ENCODE peak calls at places on chromosome 17, in eight cellular contexts. V, K, Q, T, B, Z, D and F are unnamed samples.

GRCh38 chr17:70407501-70407900 is 238.2 kb downstream of the KCNJ2 start:
- DNase-seq in T (no peak), K (no peak), B (peak), D (no peak), V (no peak), Z (no peak), Q (no peak), F (no peak)

GRCh38 chr17:19271751-19272357 is 34.7 kb downstream of the EPN2 start:
- DNase-seq in V (no peak), Q (peak), T (no peak), Z (no peak), D (peak), B (no peak), K (no peak), F (no peak)

GRCh38 chr17:32314636-32315035 is 27.3 kb downstream of the C17orf75 start:
- DNase-seq in D (no peak), Z (no peak), B (no peak), V (no peak), Q (no peak), K (no peak), T (no peak), F (no peak)

GRCh38 chr17:44904001-44904984 is 5.0 kb upstream of the EFTUD2 start:
- DNase-seq in V (no peak), Q (peak), Z (no peak), B (no peak), K (no peak), D (no peak), T (no peak), F (no peak)

GRCh38 chr17:78600181-78600651 is 23.0 kb upstream of the DNAH17 start:
- DNase-seq in Z (no peak), B (peak), V (no peak), T (no peak), D (peak), Q (no peak), K (no peak), F (no peak)

GRCh38 chr17:68033636-68034451 is 1.7 kb upstream of the KPNA2 start:
- DNase-seq in B (peak), Q (no peak), D (peak), T (no peak), K (no peak), Z (no peak), V (peak), F (no peak)

GRCh38 chr17:66190738-66191606 is 961 bp downstream of the CEP112 start:
- DNase-seq in B (peak), V (peak), D (peak), K (no peak), T (no peak), Q (no peak), Z (no peak), F (no peak)

GRCh38 chr17:61517843-61518606 is 65.8 kb downstream of the TBX4 start:
- DNase-seq in D (no peak), Q (no peak), V (no peak), T (no peak), K (no peak), B (no peak), Z (no peak), F (no peak)

GRCh38 chr17:78976907-78977680 is 2.6 kb downstream of the LGALS3BP start:
- DNase-seq in B (no peak), Z (no peak), T (no peak), Q (no peak), D (no peak), V (no peak), K (no peak), F (no peak)

GRCh38 chr17:1736348-1737281 is 6.1 kb upstream of the SERPINF2 start:
- DNase-seq in K (peak), D (peak), Z (peak), B (peak), T (no peak), Q (peak), V (peak), F (no peak)

GRCh38 chr17:48357727-48358126 is 72.3 kb downstream of the SKAP1 start:
- DNase-seq in T (no peak), Q (no peak), B (no peak), D (no peak), K (no peak), V (no peak), Z (no peak), F (no peak)

GRCh38 chr17:16215965-16216316 is 607 bp upstream of the NCOR1 start:
- DNase-seq in Q (peak), B (no peak), T (no peak), V (no peak), D (peak), Z (no peak), K (no peak), F (no peak)

GRCh38 chr17:78953356-78954350 is 26.1 kb downstream of the LGALS3BP start:
- DNase-seq in V (no peak), T (no peak), K (no peak), Z (no peak), B (no peak), D (peak), Q (no peak), F (no peak)

GRCh38 chr17:48594412-48595106 is 980 bp upstream of the HOXB5 start:
- DNase-seq in B (no peak), Q (no peak), V (no peak), D (no peak), Z (no peak), K (no peak), T (no peak), F (no peak)

GRCh38 chr17:50219939-50220465 is 18.6 kb upstream of the COL1A1 start:
- DNase-seq in B (no peak), T (no peak), K (no peak), Z (no peak), Q (peak), V (no peak), D (peak), F (no peak)

GRCh38 chr17:82808921-82809905 is 30.6 kb downstream of the ZNF750 start:
- DNase-seq in K (no peak), Z (no peak), D (no peak), V (no peak), T (no peak), Q (peak), B (no peak), F (no peak)

GRCh38 chr17:49989518-49989880 is 5.5 kb downstream of the DLX3 start:
- DNase-seq in B (no peak), Z (no peak), Q (no peak), V (no peak), T (no peak), D (no peak), K (no peak), F (peak)

GRCh38 chr17:36993227-36993626 is 44.5 kb downstream of the AATF start:
- DNase-seq in T (no peak), Z (no peak), V (no peak), D (no peak), Q (no peak), K (no peak), B (no peak), F (no peak)

GRCh38 chr17:57868007-57868774 is 18.3 kb upstream of the MRPS23 start:
- DNase-seq in D (peak), B (peak), T (peak), Q (peak), V (peak), K (peak), Z (peak), F (no peak)

GRCh38 chr17:37327341-37328090 is 48.3 kb upstream of the C17orf78 start:
- DNase-seq in K (no peak), B (peak), Z (no peak), D (peak), V (no peak), T (no peak), Q (no peak), F (no peak)

GRCh38 chr17:76573096-76573495 is 12.6 kb downstream of the ST6GALNAC2 start:
- DNase-seq in D (no peak), T (no peak), B (no peak), Q (no peak), Z (no peak), K (no peak), V (no peak), F (no peak)
- TF ChIP-seq CTCF in D (no peak), T (no peak), B (no peak), Q (no peak), Z (no peak), K (no peak), V (no peak), F (no peak)

DNA sequence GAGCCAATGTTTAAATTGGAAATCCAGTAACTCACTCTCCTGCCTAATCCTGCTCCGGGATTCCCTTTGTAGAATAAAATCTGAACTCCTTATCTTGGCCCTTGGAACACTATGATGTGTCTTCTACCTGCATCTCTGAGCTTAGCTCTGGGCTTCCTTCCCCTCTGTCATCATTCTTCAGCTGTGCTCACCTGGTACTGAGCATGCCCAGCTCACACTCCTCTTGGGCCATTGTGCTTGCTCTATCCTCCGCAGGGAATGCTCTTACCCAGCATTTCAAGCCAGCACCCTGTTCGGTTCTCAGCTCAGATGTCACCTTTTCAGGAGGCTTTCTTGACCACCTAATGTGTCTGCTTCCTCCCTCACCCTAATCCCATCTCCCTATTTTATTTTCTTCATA is 112.7 kb downstream of the ARHGAP44 start:
- DNase-seq in K (no peak), Q (no peak), D (no peak), Z (no peak), T (no peak), V (no peak), B (no peak), F (no peak)
- TF ChIP-seq CTCF in K (no peak), Q (no peak), D (no peak), Z (no peak), T (no peak), V (no peak), B (no peak), F (no peak)

GRCh38 chr17:39151680-39152058 is 232 bp upstream of the PLXDC1 start:
- DNase-seq in D (no peak), B (no peak), V (no peak), K (no peak), Q (no peak), T (no peak), Z (no peak), F (no peak)

GRCh38 chr17:39150795-39151679 is at the start of gene PLXDC1:
- DNase-seq in K (no peak), Q (no peak), B (no peak), Z (no peak), D (no peak), T (no peak), V (no peak), F (peak)

GRCh38 chr17:39152134-39152884 is 872 bp upstream of the PLXDC1 start:
- DNase-seq in Z (no peak), D (no peak), T (no peak), Q (no peak), B (no peak), V (peak), K (no peak), F (no peak)

GRCh38 chr17:39155654-39156053 is 4.2 kb upstream of the PLXDC1 start:
- DNase-seq in B (no peak), K (no peak), T (no peak), V (no peak), D (no peak), Q (no peak), Z (no peak), F (no peak)

DNA sequence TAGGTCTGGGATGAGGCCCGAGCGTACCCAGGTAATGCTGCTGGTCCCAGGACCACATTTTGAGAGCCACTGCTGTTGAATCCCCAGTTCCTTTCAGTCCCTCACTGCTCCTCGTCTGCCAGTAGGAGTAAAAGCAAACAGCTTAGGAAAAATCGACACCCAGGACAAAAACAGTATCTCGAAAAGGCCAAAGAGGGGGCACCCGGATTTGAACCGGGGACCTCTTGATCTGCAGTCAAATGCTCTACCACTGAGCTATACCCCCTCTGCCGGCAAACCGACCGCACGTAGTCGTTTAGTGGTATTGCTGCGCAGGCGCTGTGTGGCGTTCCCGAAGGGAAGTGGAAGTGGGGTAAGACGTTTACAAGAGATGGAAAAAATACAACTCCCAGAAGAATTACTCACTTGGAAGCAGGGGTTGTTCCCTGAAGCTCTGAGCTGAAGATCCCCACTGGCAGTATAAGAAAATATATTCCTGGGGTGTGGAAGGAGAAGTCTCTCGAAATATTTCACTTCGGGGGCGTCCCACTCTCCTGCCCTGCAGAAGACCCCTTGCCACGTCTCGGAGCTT is 2.2 kb upstream of the PLXDC1 start:
- DNase-seq in K (peak), B (peak), T (peak), V (peak), Q (peak), Z (peak), D (peak), F (peak)
- TF ChIP-seq CTCF in K (no peak), B (no peak), T (peak), V (no peak), Q (no peak), Z (no peak), D (peak), F (no peak)

DNA sequence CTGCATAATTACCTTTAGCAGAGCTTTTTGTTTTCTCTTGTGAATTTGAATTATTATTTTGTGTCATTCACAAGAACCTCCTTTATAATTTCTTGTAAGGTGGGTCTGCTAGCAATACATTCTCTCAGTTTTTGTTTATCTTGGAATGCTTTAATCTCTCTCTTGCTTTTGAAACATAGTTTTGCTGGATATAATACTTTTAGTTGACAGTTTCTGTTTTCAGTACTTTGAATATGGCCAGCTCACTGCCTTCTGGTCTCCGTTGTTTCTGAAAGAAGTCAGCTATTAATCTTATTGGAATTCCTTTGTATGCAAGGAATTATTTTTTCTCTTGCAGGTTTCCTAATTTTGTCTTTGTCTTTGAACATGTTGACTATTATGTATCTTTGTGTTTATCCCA is 167.0 kb downstream of the MAP2K4 start:
- DNase-seq in V (no peak), D (no peak), K (no peak), T (no peak), Z (no peak), B (no peak), Q (no peak), F (no peak)
- TF ChIP-seq CTCF in V (no peak), D (no peak), K (no peak), T (no peak), Z (no peak), B (no peak), Q (no peak), F (no peak)

GRCh38 chr17:72766761-72767356 is 325.6 kb downstream of the SLC39A11 start:
- DNase-seq in K (no peak), D (peak), Q (no peak), Z (no peak), V (no peak), B (no peak), T (no peak), F (no peak)
- TF ChIP-seq CTCF in K (no peak), D (no peak), Q (no peak), Z (no peak), V (no peak), B (no peak), T (no peak), F (no peak)

GRCh38 chr17:8418471-8418870 is 17.2 kb upstream of the NDEL1 start:
- DNase-seq in D (no peak), V (no peak), T (no peak), Z (no peak), K (no peak), Q (no peak), B (no peak), F (no peak)

GRCh38 chr17:8417806-8418205 is 17.9 kb upstream of the NDEL1 start:
- DNase-seq in Z (no peak), K (no peak), D (no peak), T (no peak), Q (no peak), V (no peak), B (peak), F (no peak)

GRCh38 chr17:8420041-8420934 is 15.4 kb upstream of the NDEL1 start:
- DNase-seq in K (peak), Q (peak), B (peak), T (peak), D (peak), Z (peak), V (no peak), F (no peak)

GRCh38 chr17:8419305-8419704 is 16.4 kb upstream of the NDEL1 start:
- DNase-seq in Q (no peak), Z (no peak), D (no peak), V (no peak), B (no peak), K (no peak), T (no peak), F (no peak)

DNA sequence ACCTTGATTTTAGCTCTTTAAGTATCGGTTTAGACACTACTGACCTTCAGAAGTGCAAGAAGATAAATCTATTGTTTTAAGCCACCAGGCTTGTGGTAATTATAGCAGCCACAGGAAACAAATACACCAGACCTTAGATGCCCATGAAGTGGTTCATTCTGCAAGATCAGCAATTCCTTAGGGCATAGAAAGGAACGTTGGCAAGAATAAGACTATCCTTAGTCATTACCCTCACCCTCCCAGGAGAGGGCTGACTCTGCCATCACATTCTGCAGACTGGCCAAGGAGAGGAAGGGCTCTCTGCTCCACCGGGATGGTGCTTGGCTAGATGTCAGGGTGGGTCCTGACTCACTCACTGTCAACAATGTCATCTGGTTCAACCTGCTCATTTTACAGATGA is 14.1 kb upstream of the NDEL1 start:
- DNase-seq in Q (no peak), T (no peak), V (no peak), Z (no peak), B (peak), K (no peak), D (peak), F (no peak)
- TF ChIP-seq CTCF in Q (no peak), T (no peak), V (no peak), Z (no peak), B (no peak), K (no peak), D (no peak), F (no peak)

DNA sequence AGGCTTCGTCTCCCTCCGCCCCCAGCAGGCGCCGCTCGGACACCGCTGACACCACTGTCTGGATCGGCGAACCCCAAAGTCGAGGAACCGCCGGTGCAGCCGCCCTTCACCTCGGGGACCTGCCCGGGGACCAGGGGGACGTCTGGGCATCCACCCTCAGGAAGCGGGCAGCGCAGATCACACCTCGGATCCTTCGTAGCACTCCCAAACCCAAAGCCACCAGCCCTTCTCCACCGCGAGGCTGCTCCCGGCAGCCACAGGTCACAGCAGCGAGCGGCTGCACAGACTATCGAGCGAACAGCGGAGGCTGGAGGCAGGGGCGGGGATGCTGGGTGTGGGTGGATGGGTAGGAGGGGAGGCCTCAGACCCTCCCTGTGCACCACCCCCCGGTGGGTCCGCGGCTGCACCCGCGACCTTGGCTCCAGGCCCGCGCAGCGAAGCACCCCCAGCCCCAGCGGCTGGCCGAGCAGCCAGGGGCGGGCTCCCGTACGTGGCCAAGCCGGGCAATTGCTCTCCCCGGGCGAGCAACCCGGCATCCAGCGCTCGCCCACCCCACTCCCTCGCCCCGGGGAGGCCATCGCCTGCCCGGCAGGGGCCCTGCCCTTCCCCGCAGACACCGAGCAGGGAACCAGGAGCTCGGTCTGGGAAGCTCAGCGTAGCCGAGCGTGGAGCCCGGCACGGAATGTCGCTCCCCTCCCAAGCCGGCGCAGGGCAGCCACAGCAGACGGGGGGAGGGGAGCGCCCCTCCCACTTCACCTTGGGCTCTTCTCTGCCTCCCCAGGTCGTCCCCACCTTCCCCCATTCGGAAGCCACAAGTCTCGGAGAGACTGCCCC is 1.0 kb downstream of the SDK2 start:
- DNase-seq in Z (no peak), V (peak), Q (no peak), D (no peak), T (no peak), K (no peak), B (no peak), F (no peak)
- TF ChIP-seq CTCF in Z (no peak), V (peak), Q (no peak), D (peak), T (no peak), K (no peak), B (peak), F (no peak)

DNA sequence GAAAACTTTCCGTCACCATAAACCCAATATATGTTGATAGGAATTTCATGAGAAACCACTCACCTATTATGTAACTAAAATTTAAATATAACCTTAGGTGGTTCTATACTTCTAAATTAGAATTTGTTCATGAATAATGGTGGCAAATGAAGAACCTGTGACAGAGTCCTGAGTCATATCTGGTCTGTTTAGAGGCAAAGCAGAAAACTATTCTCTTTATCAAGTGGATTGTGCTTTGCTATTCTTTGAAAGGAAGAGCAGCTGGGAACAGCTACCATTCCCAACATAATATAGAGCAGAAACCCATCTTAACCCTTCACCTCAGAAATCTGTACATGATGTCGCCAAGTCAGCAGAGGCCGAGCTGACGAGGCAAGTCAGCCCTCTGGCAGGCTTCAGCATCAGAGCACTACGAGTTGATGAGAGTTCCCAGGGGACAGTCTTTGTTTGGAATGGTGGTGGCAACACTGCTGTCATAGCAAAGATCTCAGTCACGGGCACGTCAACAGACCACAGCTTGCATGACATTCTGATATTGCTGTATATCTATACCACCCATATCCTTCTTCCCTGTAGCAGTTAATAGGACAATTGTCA is 631.9 kb upstream of the CA10 start:
- DNase-seq in Z (no peak), D (no peak), V (no peak), Q (no peak), T (no peak), B (no peak), K (no peak), F (no peak)
- TF ChIP-seq CTCF in Z (no peak), D (no peak), V (no peak), Q (no peak), T (no peak), B (no peak), K (no peak), F (no peak)

GRCh38 chr17:56300191-56300590 is 146.9 kb downstream of the ANKFN1 start:
- DNase-seq in Z (no peak), B (no peak), V (no peak), T (no peak), D (no peak), K (no peak), Q (no peak), F (no peak)

GRCh38 chr17:56310780-56311179 is 157.5 kb downstream of the ANKFN1 start:
- DNase-seq in Z (no peak), Q (no peak), V (no peak), B (no peak), T (no peak), D (no peak), K (no peak), F (no peak)

GRCh38 chr17:56309897-56310296 is 156.6 kb downstream of the ANKFN1 start:
- DNase-seq in T (no peak), V (no peak), Z (no peak), K (no peak), D (no peak), B (peak), Q (no peak), F (no peak)

GRCh38 chr17:56305017-56305416 is 151.7 kb downstream of the ANKFN1 start:
- DNase-seq in D (no peak), B (peak), Z (no peak), K (no peak), V (no peak), Q (no peak), T (no peak), F (no peak)
- TF ChIP-seq CTCF in D (no peak), B (no peak), Z (no peak), K (no peak), V (no peak), Q (no peak), T (no peak), F (no peak)